ENCODE peak calls at places on chromosomes 7 and 10, in four cellular contexts. B, J, T and M are unnamed samples.

GRCh38 chr10:132725202-132725601 is 60.7 kb downstream of the NKX6-2 start:
- DNase-seq in B (no peak), J (no peak), T (no peak), M (no peak)

GRCh38 chr10:24821986-24822385 is 98.3 kb upstream of the ARHGAP21 start:
- DNase-seq in B (no peak), J (no peak), T (no peak), M (peak; percentile 30)

GRCh38 chr7:77222819-77223218 is 23.2 kb upstream of the FGL2 start:
- DNase-seq in B (no peak), J (no peak), T (no peak), M (no peak)

GRCh38 chr7:45105588-45106188 is 5.8 kb downstream of the TBRG4 start:
- DNase-seq in B (no peak), J (no peak), T (no peak), M (no peak)

GRCh38 chr10:69901022-69901421 is 99.3 kb downstream of the COL13A1 start:
- DNase-seq in B (no peak), J (no peak), T (no peak), M (no peak)

GRCh38 chr7:50555594-50556140 is 9.5 kb downstream of the DDC start:
- DNase-seq in B (no peak), J (no peak), T (no peak), M (no peak)

GRCh38 chr7:92244803-92245486 is 769 bp downstream of the KRIT1 start:
- DNase-seq in B (no peak), J (no peak), T (peak; percentile 62), M (no peak)

GRCh38 chr10:86667421-86668181 is 710 bp upstream of the LDB3 start:
- DNase-seq in B (no peak), J (no peak), T (no peak), M (no peak)

GRCh38 chr10:102534333-102534732 is 30.6 kb downstream of the SUFU start:
- DNase-seq in B (no peak), J (no peak), T (no peak), M (no peak)

GRCh38 chr7:155230169-155230593 is 67.5 kb upstream of the INSIG1 start:
- DNase-seq in B (no peak), J (no peak), T (no peak), M (peak; percentile 23)

GRCh38 chr10:95321554-95322301 is 30.9 kb upstream of the PDLIM1 start:
- DNase-seq in B (no peak), J (no peak), T (no peak), M (no peak)

GRCh38 chr7:44998153-44998871 is 1.7 kb upstream of the CCM2 start:
- DNase-seq in B (no peak), J (no peak), T (no peak), M (no peak)

GRCh38 chr10:93991101-93991500 is 2.6 kb upstream of the PLCE1 start:
- DNase-seq in B (no peak), J (no peak), T (no peak), M (no peak)

GRCh38 chr10:131744356-131744755 is 156.5 kb upstream of the PPP2R2D start:
- DNase-seq in B (no peak), J (no peak), T (no peak), M (no peak)

GRCh38 chr7:111933614-111934013 is 272.6 kb downstream of the DOCK4 start:
- DNase-seq in B (no peak), J (no peak), T (no peak), M (no peak)

GRCh38 chr10:34612446-34612845 is 202.7 kb downstream of the PARD3 start:
- DNase-seq in B (no peak), J (no peak), T (no peak), M (no peak)

GRCh38 chr7:130595986-130596385 is 72.6 kb downstream of the COPG2 start:
- DNase-seq in B (no peak), J (no peak), T (no peak), M (no peak)

GRCh38 chr7:135160098-135160857 is 10.2 kb downstream of the CYREN start:
- DNase-seq in B (no peak), J (no peak), T (peak; percentile 66), M (no peak)

GRCh38 chr10:118832242-118832651 is 77.5 kb upstream of the CACUL1 start:
- DNase-seq in B (no peak), J (no peak), T (no peak), M (no peak)

GRCh38 chr7:151715661-151716338 is 161.1 kb downstream of the PRKAG2 start:
- DNase-seq in B (no peak), J (no peak), T (no peak), M (no peak)

GRCh38 chr10:12729885-12730284 is 271.6 kb downstream of the CCDC3 start:
- DNase-seq in B (peak; percentile 86), J (no peak), T (peak; percentile 53), M (no peak)

GRCh38 chr7:47149208-47149864 is 432.6 kb downstream of the TNS3 start:
- DNase-seq in B (no peak), J (no peak), T (no peak), M (no peak)

GRCh38 chr10:46297406-46298204 is 10.8 kb downstream of the ANTXRL start:
- DNase-seq in B (no peak), J (no peak), T (no peak), M (no peak)

GRCh38 chr7:99224263-99224947 is 16.5 kb upstream of the KPNA7 start:
- DNase-seq in B (no peak), J (peak; percentile 1), T (peak; percentile 84), M (peak; percentile 54)

GRCh38 chr7:49624611-49625010 is 148.8 kb upstream of the VWC2 start:
- DNase-seq in B (no peak), J (no peak), T (no peak), M (no peak)

GRCh38 chr7:117975436-117975835 is 102.2 kb upstream of the CTTNBP2 start:
- DNase-seq in B (no peak), J (no peak), T (no peak), M (no peak)

GRCh38 chr7:25242678-25243077 is 14.4 kb upstream of the NPVF start:
- DNase-seq in B (no peak), J (no peak), T (no peak), M (no peak)

DNA sequence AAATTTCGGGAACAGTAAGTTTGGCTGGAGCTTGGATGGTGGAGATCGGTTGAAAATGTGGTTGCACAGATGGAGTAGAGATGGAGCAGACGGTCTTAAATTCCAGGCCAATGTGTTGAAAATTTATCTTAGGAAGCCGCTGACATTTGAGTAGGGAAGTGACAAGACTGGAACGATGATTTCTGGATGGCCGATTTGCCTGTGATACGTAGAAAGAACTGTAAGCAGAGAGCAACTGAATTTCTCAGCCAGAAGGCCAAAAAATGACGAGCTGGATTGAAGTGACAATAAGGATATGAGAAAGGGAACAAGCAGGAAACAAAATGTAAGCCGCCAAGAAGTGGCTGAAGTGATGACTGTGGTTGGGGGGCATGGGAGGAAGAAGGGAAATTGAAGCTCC is 690 bp upstream of the ARMC3 start:
- DNase-seq in B (no peak), J (no peak), T (no peak), M (no peak)
- TF ChIP-seq TCF7 in B (no peak), J (no peak), T (no peak), M (no peak)

GRCh38 chr7:30817060-30817770 is 46.0 kb downstream of the MINDY4 start:
- DNase-seq in B (no peak), J (no peak), T (no peak), M (no peak)
- TF ChIP-seq TCF7 in B (no peak), J (no peak), T (no peak), M (no peak)

GRCh38 chr7:36185732-36186131 is 32.7 kb downstream of the EEPD1 start:
- DNase-seq in B (no peak), J (no peak), T (no peak), M (no peak)

GRCh38 chr7:36185092-36185491 is 32.0 kb downstream of the EEPD1 start:
- DNase-seq in B (no peak), J (no peak), T (no peak), M (no peak)

GRCh38 chr7:36181668-36182067 is 28.6 kb downstream of the EEPD1 start:
- DNase-seq in B (no peak), J (no peak), T (no peak), M (peak; percentile 23)

GRCh38 chr7:36180121-36180520 is 27.1 kb downstream of the EEPD1 start:
- DNase-seq in B (no peak), J (no peak), T (no peak), M (no peak)

GRCh38 chr7:36182854-36183604 is 30.0 kb downstream of the EEPD1 start:
- DNase-seq in B (no peak), J (no peak), T (no peak), M (peak; percentile 42)
- TF ChIP-seq TCF7 in B (no peak), J (no peak), T (no peak), M (no peak)

GRCh38 chr10:124917939-124918830 is 23.7 kb upstream of the ZRANB1 start:
- DNase-seq in B (no peak), J (no peak), T (no peak), M (no peak)
- TF ChIP-seq TCF7 in B (no peak), J (no peak), T (no peak), M (no peak)

GRCh38 chr7:28351450-28351849 is 60.9 kb upstream of the CREB5 start:
- DNase-seq in B (no peak), J (no peak), T (no peak), M (no peak)

GRCh38 chr7:28348631-28349030 is 63.7 kb upstream of the CREB5 start:
- DNase-seq in B (no peak), J (no peak), T (no peak), M (no peak)

GRCh38 chr7:28347964-28348363 is 64.4 kb upstream of the CREB5 start:
- DNase-seq in B (no peak), J (no peak), T (no peak), M (no peak)

GRCh38 chr7:28350610-28351009 is 61.7 kb upstream of the CREB5 start:
- DNase-seq in B (no peak), J (no peak), T (no peak), M (no peak)

GRCh38 chr7:28349637-28350036 is 62.7 kb upstream of the CREB5 start:
- DNase-seq in B (no peak), J (no peak), T (no peak), M (peak; percentile 15)
- TF ChIP-seq TCF7 in B (no peak), J (no peak), T (no peak), M (no peak)

DNA sequence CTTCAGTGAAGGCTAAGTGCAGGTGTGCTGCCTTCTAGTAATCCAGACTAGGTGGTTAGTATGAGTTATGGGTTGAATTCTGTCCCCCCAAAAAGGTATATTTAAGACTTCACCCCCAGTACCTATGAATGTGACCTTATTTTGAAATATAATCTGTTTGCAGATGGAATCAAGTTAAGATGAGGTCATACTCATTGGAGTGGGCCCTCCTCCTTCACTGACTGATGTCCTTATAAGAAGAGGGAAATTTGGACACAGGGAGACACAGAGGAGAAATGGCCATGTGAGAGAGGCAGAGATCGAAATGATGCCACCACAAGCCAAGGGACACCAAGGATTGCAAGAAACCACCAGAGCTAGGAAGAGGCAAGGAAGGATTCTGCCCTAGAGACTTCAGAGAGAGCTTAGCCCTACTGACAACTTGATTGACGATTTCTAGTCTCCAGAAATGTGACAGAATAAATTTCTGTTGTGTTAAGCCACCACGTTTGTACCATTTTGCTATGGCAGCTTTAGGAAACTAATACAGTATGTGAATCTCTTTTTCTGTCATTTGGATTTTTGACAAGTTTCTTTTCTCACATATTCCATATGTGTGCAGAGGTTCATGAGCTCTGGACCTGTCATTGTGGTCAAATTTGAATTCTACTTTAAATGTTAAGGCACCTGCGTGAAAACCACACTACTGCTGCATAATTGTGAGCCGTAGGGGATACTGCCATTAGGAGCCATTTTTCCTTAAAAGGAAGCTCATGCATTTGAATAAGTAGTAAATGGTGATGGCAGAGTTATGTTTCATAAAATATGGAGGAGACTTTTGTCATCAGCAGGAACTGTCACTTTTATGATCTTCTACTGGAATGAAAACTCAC is 2.6 kb upstream of the RPA3 start:
- DNase-seq in B (no peak), J (peak; percentile 23), T (no peak), M (no peak)
- TF ChIP-seq TCF7 in B (no peak), J (no peak), T (no peak), M (no peak)